ENCODE peak calls at places on chromosomes 16 and 17, in ten cellular contexts. T is H54, I is NCI-H1105 treated with DMSO at 0.1 percent for 48 hours, Q is NCI-H146, O is heart left ventricle, E is Daoy, Z is epithelial cell of proximal tubule, J is EL, U is amniotic stem cell, Y is lower leg skin. K is an unnamed sample.

GRCh38 chr17:28317965-28318758 is 838 bp upstream of the TMEM97 start:
- DNase-seq in T (no peak), I (no peak), Q (peak), O (no peak), E (peak), Z (no peak), J (no peak), U (no peak), Y (no peak), K (no peak)

GRCh38 chr16:27867122-27868110 is 196.1 kb downstream of the GSG1L start:
- DNase-seq in T (peak), I (peak), Q (peak), O (peak), E (peak), Z (no peak), J (peak), U (peak), Y (peak), K (peak)

GRCh38 chr17:83144421-83145357 is 65.3 kb downstream of the METRNL start:
- DNase-seq in T (no peak), I (no peak), Q (no peak), O (no peak), E (no peak), Z (no peak), J (peak), U (no peak), Y (peak), K (no peak)

GRCh38 chr17:17837966-17838962 is 1.5 kb upstream of the SREBF1 start:
- DNase-seq in T (no peak), I (peak), Q (peak), O (peak), E (peak), Z (no peak), J (peak), U (no peak), Y (peak), K (peak)

GRCh38 chr17:59892251-59892848 is 393 bp downstream of the TUBD1 start:
- DNase-seq in T (no peak), I (no peak), Q (no peak), O (no peak), E (no peak), Z (no peak), J (no peak), U (no peak), Y (no peak), K (peak)

GRCh38 chr17:21355586-21355985 is 20.6 kb upstream of the KCNJ12 start:
- DNase-seq in T (no peak), I (no peak), Q (no peak), O (no peak), E (no peak), Z (no peak), J (no peak), U (no peak), Y (no peak), K (no peak)

GRCh38 chr16:50476486-50477260 is 71.5 kb upstream of the NKD1 start:
- DNase-seq in T (no peak), I (no peak), Q (no peak), O (no peak), E (no peak), Z (no peak), J (no peak), U (no peak), Y (no peak), K (no peak)

GRCh38 chr16:69286941-69287713 is 24.0 kb upstream of the VPS4A start:
- DNase-seq in T (no peak), I (peak), Q (peak), O (peak), E (peak), Z (no peak), J (peak), U (peak), Y (peak), K (no peak)

GRCh38 chr17:28338056-28338768 is 2.7 kb downstream of the TNFAIP1 start:
- DNase-seq in T (no peak), I (no peak), Q (no peak), O (peak), E (peak), Z (no peak), J (peak), U (no peak), Y (no peak), K (no peak)

GRCh38 chr17:82121660-82122629 is 23.9 kb upstream of the FASN start:
- DNase-seq in T (no peak), I (peak), Q (peak), O (no peak), E (no peak), Z (no peak), J (no peak), U (no peak), Y (no peak), K (no peak)

GRCh38 chr17:83078378-83079339 is 750 bp upstream of the METRNL start:
- DNase-seq in T (no peak), I (peak), Q (no peak), O (no peak), E (no peak), Z (no peak), J (no peak), U (no peak), Y (no peak), K (no peak)

GRCh38 chr17:64599187-64599676 is 62.9 kb downstream of the SMURF2 start:
- DNase-seq in T (no peak), I (no peak), Q (no peak), O (no peak), E (no peak), Z (no peak), J (no peak), U (no peak), Y (no peak), K (no peak)

GRCh38 chr17:57972151-57972550 is 15.9 kb downstream of the VEZF1 start:
- DNase-seq in T (no peak), I (no peak), Q (no peak), O (peak), E (no peak), Z (no peak), J (no peak), U (no peak), Y (no peak), K (peak)

GRCh38 chr17:59381716-59382570 is 50.5 kb downstream of the YPEL2 start:
- DNase-seq in T (no peak), I (no peak), Q (no peak), O (peak), E (no peak), Z (no peak), J (no peak), U (no peak), Y (peak), K (no peak)

GRCh38 chr16:17519041-17519440 is 48.3 kb upstream of the XYLT1 start:
- DNase-seq in T (no peak), I (no peak), Q (no peak), O (no peak), E (peak), Z (no peak), J (peak), U (peak), Y (no peak), K (no peak)

GRCh38 chr16:7513429-7513828 is 180.8 kb downstream of the RBFOX1 start:
- DNase-seq in T (no peak), I (no peak), Q (no peak), O (no peak), E (peak), Z (no peak), J (no peak), U (no peak), Y (no peak), K (peak)

GRCh38 chr17:66540131-66540781 is 237.8 kb downstream of the PRKCA start:
- DNase-seq in T (peak), I (no peak), Q (no peak), O (peak), E (peak), Z (no peak), J (peak), U (peak), Y (no peak), K (no peak)

K was measured in WERI-Rb-1.